ENCODE peak calls at places on chromosomes 16 and 17, in four cellular contexts. One of them, this sample, is unnamed.

GRCh38 chr17:43860927-43861622 is 14.1 kb downstream of the CD300LG start:
- DNase-seq in left ventricle myocardium inferior: peak; percentile 73
- DNase-seq in H9: no peak
- DNase-seq in small intestine: no peak
- DNase-seq in this sample: no peak

GRCh38 chr17:48246623-48247022 is 139.1 kb downstream of the SNX11 start:
- DNase-seq in left ventricle myocardium inferior: no peak
- DNase-seq in H9: no peak
- DNase-seq in small intestine: no peak
- DNase-seq in this sample: no peak

GRCh38 chr16:54201200-54201599 is 85.4 kb downstream of the IRX3 start:
- DNase-seq in left ventricle myocardium inferior: no peak
- DNase-seq in H9: no peak
- DNase-seq in small intestine: no peak
- DNase-seq in this sample: no peak

GRCh38 chr16:57185446-57185944 is 344 bp downstream of the PSME3IP1 start:
- DNase-seq in left ventricle myocardium inferior: peak; percentile 40
- DNase-seq in H9: no peak
- DNase-seq in small intestine: peak; percentile 37
- DNase-seq in this sample: peak; percentile 64

GRCh38 chr16:13109171-13109570 is 207.8 kb downstream of the SHISA9 start:
- DNase-seq in left ventricle myocardium inferior: no peak
- DNase-seq in H9: no peak
- DNase-seq in small intestine: no peak
- DNase-seq in this sample: no peak

GRCh38 chr17:30920282-30920681 is 1.5 kb upstream of the ADAP2 start:
- DNase-seq in left ventricle myocardium inferior: peak; percentile 26
- DNase-seq in H9: peak; percentile 69
- DNase-seq in small intestine: no peak
- DNase-seq in this sample: no peak

GRCh38 chr16:5024632-5025031 is 9.1 kb downstream of the NAGPA start:
- DNase-seq in left ventricle myocardium inferior: no peak
- DNase-seq in H9: no peak
- DNase-seq in small intestine: peak; percentile 89
- DNase-seq in this sample: peak; percentile 70

GRCh38 chr16:9422769-9423513 is 331.5 kb downstream of the HAPSTR1 start:
- DNase-seq in left ventricle myocardium inferior: no peak
- DNase-seq in H9: no peak
- DNase-seq in small intestine: peak; percentile 79
- DNase-seq in this sample: peak; percentile 92

GRCh38 chr16:72023962-72024361 is 15.4 kb downstream of the DHODH start:
- DNase-seq in left ventricle myocardium inferior: no peak
- DNase-seq in H9: no peak
- DNase-seq in small intestine: no peak
- DNase-seq in this sample: no peak

GRCh38 chr16:65123846-65124513 is 2.1 kb upstream of the CDH11 start:
- DNase-seq in left ventricle myocardium inferior: no peak
- DNase-seq in H9: no peak
- DNase-seq in small intestine: no peak
- DNase-seq in this sample: no peak

GRCh38 chr16:21185659-21186325 is 25.6 kb downstream of the ZP2 start:
- DNase-seq in left ventricle myocardium inferior: no peak
- DNase-seq in H9: no peak
- DNase-seq in small intestine: no peak
- DNase-seq in this sample: no peak

GRCh38 chr17:74453665-74454196 is 12.7 kb upstream of the CD300A start:
- DNase-seq in left ventricle myocardium inferior: no peak
- DNase-seq in H9: peak; percentile 97
- DNase-seq in small intestine: no peak
- DNase-seq in this sample: no peak

GRCh38 chr17:29645516-29646051 is 22.9 kb upstream of the CORO6 start:
- DNase-seq in left ventricle myocardium inferior: peak; percentile 80
- DNase-seq in H9: no peak
- DNase-seq in small intestine: no peak
- DNase-seq in this sample: no peak

GRCh38 chr17:47310186-47310733 is 13.5 kb upstream of the EFCAB13 start:
- DNase-seq in left ventricle myocardium inferior: no peak
- DNase-seq in H9: no peak
- DNase-seq in small intestine: no peak
- DNase-seq in this sample: no peak

GRCh38 chr17:36934759-36935630 is 2.3 kb upstream of the LHX1 start:
- DNase-seq in left ventricle myocardium inferior: no peak
- DNase-seq in H9: peak; percentile 79
- DNase-seq in small intestine: no peak
- DNase-seq in this sample: no peak
- H3K4me1 ChIP-seq in left ventricle myocardium inferior: peaks cover 83% of the 10 kb centered on the region
- H3K4me1 ChIP-seq in H9: no peaks in the 10 kb centered on the region
- H3K4me1 ChIP-seq in small intestine: peaks cover 11% of the 10 kb centered on the region
- H3K4me1 ChIP-seq in this sample: peaks cover 83% of the 10 kb centered on the region

GRCh38 chr17:81923302-81924260 is 4.0 kb downstream of the MAFG start:
- DNase-seq in left ventricle myocardium inferior: peak; percentile 75
- DNase-seq in H9: peak; percentile 84
- DNase-seq in small intestine: peak; percentile 87
- DNase-seq in this sample: peak; percentile 64
- H3K27ac ChIP-seq in left ventricle myocardium inferior: peak overlapping the region; percentile 91
- H3K27ac ChIP-seq in H9: peak overlapping the region; percentile 17
- H3K27ac ChIP-seq in small intestine: peak overlapping the region; percentile 60
- H3K27ac ChIP-seq in this sample: no peak overlapping the region

GRCh38 chr16:919658-920631 is 50.8 kb downstream of the LMF1 start:
- DNase-seq in left ventricle myocardium inferior: peak; percentile 37
- DNase-seq in H9: no peak
- DNase-seq in small intestine: no peak
- DNase-seq in this sample: no peak
- H3K4me1 ChIP-seq in left ventricle myocardium inferior: peaks cover 32% of the 10 kb centered on the region
- H3K4me1 ChIP-seq in H9: no peaks in the 10 kb centered on the region
- H3K4me1 ChIP-seq in small intestine: no peaks in the 10 kb centered on the region
- H3K4me1 ChIP-seq in this sample: no peaks in the 10 kb centered on the region

GRCh38 chr17:40500709-40501108 is 714 bp downstream of the TNS4 start:
- DNase-seq in left ventricle myocardium inferior: no peak
- DNase-seq in H9: no peak
- DNase-seq in small intestine: no peak
- DNase-seq in this sample: no peak

GRCh38 chr17:40500190-40500589 is 1.2 kb downstream of the TNS4 start:
- DNase-seq in left ventricle myocardium inferior: no peak
- DNase-seq in H9: no peak
- DNase-seq in small intestine: no peak
- DNase-seq in this sample: no peak

GRCh38 chr17:40501499-40501911 is at the start of gene TNS4:
- DNase-seq in left ventricle myocardium inferior: no peak
- DNase-seq in H9: no peak
- DNase-seq in small intestine: peak; percentile 80
- DNase-seq in this sample: no peak

GRCh38 chr17:40503154-40503553 is 1.7 kb upstream of the TNS4 start:
- DNase-seq in left ventricle myocardium inferior: no peak
- DNase-seq in H9: no peak
- DNase-seq in small intestine: no peak
- DNase-seq in this sample: no peak

DNA sequence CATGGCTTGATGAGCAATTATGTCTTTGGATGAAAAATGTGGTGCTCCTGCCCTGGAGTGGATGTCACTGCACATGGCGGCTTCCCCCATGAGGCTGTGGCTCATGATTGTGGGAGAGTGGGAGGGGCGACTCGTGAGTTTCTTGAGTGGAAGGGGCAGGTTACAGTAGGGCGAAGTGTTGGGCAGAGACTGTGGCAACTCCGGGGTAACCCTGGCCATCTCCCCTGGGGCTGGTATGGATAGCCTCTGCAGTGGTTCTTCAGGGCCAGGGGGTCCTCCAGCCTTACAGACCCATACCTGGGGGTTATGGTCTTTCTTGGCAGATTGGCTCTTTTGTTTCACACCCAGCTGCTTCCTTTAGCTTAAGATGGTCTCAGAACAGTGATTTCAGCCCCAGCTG is 1.3 kb upstream of the TNS4 start:
- DNase-seq in left ventricle myocardium inferior: no peak
- DNase-seq in H9: no peak
- DNase-seq in small intestine: no peak
- DNase-seq in this sample: no peak
- H3K27ac ChIP-seq in left ventricle myocardium inferior: no peak overlapping the region
- H3K27ac ChIP-seq in H9: no peak overlapping the region
- H3K27ac ChIP-seq in small intestine: no peak overlapping the region
- H3K27ac ChIP-seq in this sample: no peak overlapping the region

GRCh38 chr17:77437017-77437416 is 296.2 kb downstream of the SEC14L1 start:
- DNase-seq in left ventricle myocardium inferior: peak; percentile 70
- DNase-seq in H9: no peak
- DNase-seq in small intestine: no peak
- DNase-seq in this sample: peak; percentile 63

GRCh38 chr17:77438241-77439204 is 297.8 kb downstream of the SEC14L1 start:
- DNase-seq in left ventricle myocardium inferior: no peak
- DNase-seq in H9: no peak
- DNase-seq in small intestine: no peak
- DNase-seq in this sample: no peak

GRCh38 chr17:77436481-77436880 is 295.7 kb downstream of the SEC14L1 start:
- DNase-seq in left ventricle myocardium inferior: no peak
- DNase-seq in H9: no peak
- DNase-seq in small intestine: no peak
- DNase-seq in this sample: no peak

GRCh38 chr17:77436058-77436442 is 295.3 kb downstream of the SEC14L1 start:
- DNase-seq in left ventricle myocardium inferior: peak; percentile 77
- DNase-seq in H9: peak; percentile 78
- DNase-seq in small intestine: no peak
- DNase-seq in this sample: no peak

GRCh38 chr17:77437747-77438146 is 297.0 kb downstream of the SEC14L1 start:
- DNase-seq in left ventricle myocardium inferior: no peak
- DNase-seq in H9: no peak
- DNase-seq in small intestine: no peak
- DNase-seq in this sample: no peak
- H3K4me1 ChIP-seq in left ventricle myocardium inferior: peaks cover 96% of the 10 kb centered on the region
- H3K4me1 ChIP-seq in H9: peaks cover 12% of the 10 kb centered on the region
- H3K4me1 ChIP-seq in small intestine: peaks cover 27% of the 10 kb centered on the region
- H3K4me1 ChIP-seq in this sample: peaks cover 33% of the 10 kb centered on the region